ENCODE peak calls at places on chromosome 17, in four cellular contexts. One of them, this sample, is unnamed.

GRCh38 chr17:29148790-29149430 is 31.3 kb downstream of the MYO18A start:
- ATAC-seq in SK-N-SH treated with all-trans-retinoic acid at 6 μM for 48 hours: peak
- ATAC-seq in activated CD4-positive, alpha-beta T cell treated with anti-CD3 and anti-CD28 coated beads for 36 hours: peak
- ATAC-seq in activated naive CD8-positive, alpha-beta T cell treated with anti-CD3 and anti-CD28 coated beads, Interleukin-2, amount 10 ng/mL, durations not matched to agents 7 days and 5 days: peak
- ATAC-seq in this sample: peak

GRCh38 chr17:34171245-34171818 is 83.8 kb upstream of the CCL2 start:
- ATAC-seq in SK-N-SH treated with all-trans-retinoic acid at 6 μM for 48 hours: peak
- ATAC-seq in activated CD4-positive, alpha-beta T cell treated with anti-CD3 and anti-CD28 coated beads for 36 hours: peak
- ATAC-seq in activated naive CD8-positive, alpha-beta T cell treated with anti-CD3 and anti-CD28 coated beads, Interleukin-2, amount 10 ng/mL, durations not matched to agents 7 days and 5 days: peak
- ATAC-seq in this sample: peak

GRCh38 chr17:51711581-51711980 is 446.9 kb downstream of the CA10 start:
- ATAC-seq in SK-N-SH treated with all-trans-retinoic acid at 6 μM for 48 hours: no peak
- ATAC-seq in activated CD4-positive, alpha-beta T cell treated with anti-CD3 and anti-CD28 coated beads for 36 hours: no peak
- ATAC-seq in activated naive CD8-positive, alpha-beta T cell treated with anti-CD3 and anti-CD28 coated beads, Interleukin-2, amount 10 ng/mL, durations not matched to agents 7 days and 5 days: no peak
- ATAC-seq in this sample: no peak

GRCh38 chr17:37476431-37477130 is 13.1 kb upstream of the DUSP14 start:
- ATAC-seq in SK-N-SH treated with all-trans-retinoic acid at 6 μM for 48 hours: peak
- ATAC-seq in activated CD4-positive, alpha-beta T cell treated with anti-CD3 and anti-CD28 coated beads for 36 hours: no peak
- ATAC-seq in activated naive CD8-positive, alpha-beta T cell treated with anti-CD3 and anti-CD28 coated beads, Interleukin-2, amount 10 ng/mL, durations not matched to agents 7 days and 5 days: no peak
- ATAC-seq in this sample: no peak

GRCh38 chr17:36850794-36851193 is 86.5 kb upstream of the LHX1 start:
- ATAC-seq in SK-N-SH treated with all-trans-retinoic acid at 6 μM for 48 hours: peak
- ATAC-seq in activated CD4-positive, alpha-beta T cell treated with anti-CD3 and anti-CD28 coated beads for 36 hours: peak
- ATAC-seq in activated naive CD8-positive, alpha-beta T cell treated with anti-CD3 and anti-CD28 coated beads, Interleukin-2, amount 10 ng/mL, durations not matched to agents 7 days and 5 days: no peak
- ATAC-seq in this sample: peak

GRCh38 chr17:41048441-41048840 is 1.3 kb upstream of the KRTAP2-1 start:
- ATAC-seq in SK-N-SH treated with all-trans-retinoic acid at 6 μM for 48 hours: peak
- ATAC-seq in activated CD4-positive, alpha-beta T cell treated with anti-CD3 and anti-CD28 coated beads for 36 hours: no peak
- ATAC-seq in activated naive CD8-positive, alpha-beta T cell treated with anti-CD3 and anti-CD28 coated beads, Interleukin-2, amount 10 ng/mL, durations not matched to agents 7 days and 5 days: no peak
- ATAC-seq in this sample: no peak

GRCh38 chr17:39675390-39676082 is 7.3 kb downstream of the PNMT start:
- ATAC-seq in SK-N-SH treated with all-trans-retinoic acid at 6 μM for 48 hours: no peak
- ATAC-seq in activated CD4-positive, alpha-beta T cell treated with anti-CD3 and anti-CD28 coated beads for 36 hours: no peak
- ATAC-seq in activated naive CD8-positive, alpha-beta T cell treated with anti-CD3 and anti-CD28 coated beads, Interleukin-2, amount 10 ng/mL, durations not matched to agents 7 days and 5 days: no peak
- ATAC-seq in this sample: no peak

GRCh38 chr17:14699569-14700190 is 398.8 kb downstream of the HS3ST3B1 start:
- ATAC-seq in SK-N-SH treated with all-trans-retinoic acid at 6 μM for 48 hours: no peak
- ATAC-seq in activated CD4-positive, alpha-beta T cell treated with anti-CD3 and anti-CD28 coated beads for 36 hours: no peak
- ATAC-seq in activated naive CD8-positive, alpha-beta T cell treated with anti-CD3 and anti-CD28 coated beads, Interleukin-2, amount 10 ng/mL, durations not matched to agents 7 days and 5 days: no peak
- ATAC-seq in this sample: no peak

GRCh38 chr17:75875940-75876189 is 2.5 kb downstream of the TRIM47 start:
- ATAC-seq in SK-N-SH treated with all-trans-retinoic acid at 6 μM for 48 hours: peak
- ATAC-seq in activated CD4-positive, alpha-beta T cell treated with anti-CD3 and anti-CD28 coated beads for 36 hours: no peak
- ATAC-seq in activated naive CD8-positive, alpha-beta T cell treated with anti-CD3 and anti-CD28 coated beads, Interleukin-2, amount 10 ng/mL, durations not matched to agents 7 days and 5 days: no peak
- ATAC-seq in this sample: no peak

GRCh38 chr17:73325527-73325842 is 13.7 kb upstream of the CDC42EP4 start:
- ATAC-seq in SK-N-SH treated with all-trans-retinoic acid at 6 μM for 48 hours: peak
- ATAC-seq in activated CD4-positive, alpha-beta T cell treated with anti-CD3 and anti-CD28 coated beads for 36 hours: no peak
- ATAC-seq in activated naive CD8-positive, alpha-beta T cell treated with anti-CD3 and anti-CD28 coated beads, Interleukin-2, amount 10 ng/mL, durations not matched to agents 7 days and 5 days: no peak
- ATAC-seq in this sample: no peak

GRCh38 chr17:73841431-73842060 is 197.3 kb upstream of the SDK2 start:
- ATAC-seq in SK-N-SH treated with all-trans-retinoic acid at 6 μM for 48 hours: no peak
- ATAC-seq in activated CD4-positive, alpha-beta T cell treated with anti-CD3 and anti-CD28 coated beads for 36 hours: peak
- ATAC-seq in activated naive CD8-positive, alpha-beta T cell treated with anti-CD3 and anti-CD28 coated beads, Interleukin-2, amount 10 ng/mL, durations not matched to agents 7 days and 5 days: no peak
- ATAC-seq in this sample: no peak

GRCh38 chr17:72682597-72682996 is 409.9 kb downstream of the SLC39A11 start:
- ATAC-seq in SK-N-SH treated with all-trans-retinoic acid at 6 μM for 48 hours: no peak
- ATAC-seq in activated CD4-positive, alpha-beta T cell treated with anti-CD3 and anti-CD28 coated beads for 36 hours: no peak
- ATAC-seq in activated naive CD8-positive, alpha-beta T cell treated with anti-CD3 and anti-CD28 coated beads, Interleukin-2, amount 10 ng/mL, durations not matched to agents 7 days and 5 days: no peak
- ATAC-seq in this sample: no peak

GRCh38 chr17:80498920-80499410 is 22.6 kb upstream of the NPTX1 start:
- ATAC-seq in SK-N-SH treated with all-trans-retinoic acid at 6 μM for 48 hours: no peak
- ATAC-seq in activated CD4-positive, alpha-beta T cell treated with anti-CD3 and anti-CD28 coated beads for 36 hours: no peak
- ATAC-seq in activated naive CD8-positive, alpha-beta T cell treated with anti-CD3 and anti-CD28 coated beads, Interleukin-2, amount 10 ng/mL, durations not matched to agents 7 days and 5 days: no peak
- ATAC-seq in this sample: no peak

GRCh38 chr17:9052921-9053320 is 31.6 kb downstream of the NTN1 start:
- ATAC-seq in SK-N-SH treated with all-trans-retinoic acid at 6 μM for 48 hours: no peak
- ATAC-seq in activated CD4-positive, alpha-beta T cell treated with anti-CD3 and anti-CD28 coated beads for 36 hours: no peak
- ATAC-seq in activated naive CD8-positive, alpha-beta T cell treated with anti-CD3 and anti-CD28 coated beads, Interleukin-2, amount 10 ng/mL, durations not matched to agents 7 days and 5 days: no peak
- ATAC-seq in this sample: no peak

GRCh38 chr17:63832455-63832854 is 5.0 kb upstream of the FTSJ3 start:
- ATAC-seq in SK-N-SH treated with all-trans-retinoic acid at 6 μM for 48 hours: no peak
- ATAC-seq in activated CD4-positive, alpha-beta T cell treated with anti-CD3 and anti-CD28 coated beads for 36 hours: no peak
- ATAC-seq in activated naive CD8-positive, alpha-beta T cell treated with anti-CD3 and anti-CD28 coated beads, Interleukin-2, amount 10 ng/mL, durations not matched to agents 7 days and 5 days: no peak
- ATAC-seq in this sample: no peak

GRCh38 chr17:75842411-75842810 is 1.8 kb downstream of the UNC13D start:
- ATAC-seq in SK-N-SH treated with all-trans-retinoic acid at 6 μM for 48 hours: no peak
- ATAC-seq in activated CD4-positive, alpha-beta T cell treated with anti-CD3 and anti-CD28 coated beads for 36 hours: no peak
- ATAC-seq in activated naive CD8-positive, alpha-beta T cell treated with anti-CD3 and anti-CD28 coated beads, Interleukin-2, amount 10 ng/mL, durations not matched to agents 7 days and 5 days: no peak
- ATAC-seq in this sample: no peak

GRCh38 chr17:1030684-1031557 is 34.0 kb downstream of the TIMM22 start:
- ATAC-seq in SK-N-SH treated with all-trans-retinoic acid at 6 μM for 48 hours: peak
- ATAC-seq in activated CD4-positive, alpha-beta T cell treated with anti-CD3 and anti-CD28 coated beads for 36 hours: no peak
- ATAC-seq in activated naive CD8-positive, alpha-beta T cell treated with anti-CD3 and anti-CD28 coated beads, Interleukin-2, amount 10 ng/mL, durations not matched to agents 7 days and 5 days: no peak
- ATAC-seq in this sample: no peak

GRCh38 chr17:50037321-50038107 is 18.4 kb upstream of the ITGA3 start:
- ATAC-seq in SK-N-SH treated with all-trans-retinoic acid at 6 μM for 48 hours: peak
- ATAC-seq in activated CD4-positive, alpha-beta T cell treated with anti-CD3 and anti-CD28 coated beads for 36 hours: no peak
- ATAC-seq in activated naive CD8-positive, alpha-beta T cell treated with anti-CD3 and anti-CD28 coated beads, Interleukin-2, amount 10 ng/mL, durations not matched to agents 7 days and 5 days: no peak
- ATAC-seq in this sample: no peak

GRCh38 chr17:1362065-1362848 is 37.8 kb downstream of the YWHAE start:
- ATAC-seq in SK-N-SH treated with all-trans-retinoic acid at 6 μM for 48 hours: no peak
- ATAC-seq in activated CD4-positive, alpha-beta T cell treated with anti-CD3 and anti-CD28 coated beads for 36 hours: peak
- ATAC-seq in activated naive CD8-positive, alpha-beta T cell treated with anti-CD3 and anti-CD28 coated beads, Interleukin-2, amount 10 ng/mL, durations not matched to agents 7 days and 5 days: peak
- ATAC-seq in this sample: peak

GRCh38 chr17:68777856-68778694 is 176.9 kb upstream of the FAM20A start:
- ATAC-seq in SK-N-SH treated with all-trans-retinoic acid at 6 μM for 48 hours: no peak
- ATAC-seq in activated CD4-positive, alpha-beta T cell treated with anti-CD3 and anti-CD28 coated beads for 36 hours: no peak
- ATAC-seq in activated naive CD8-positive, alpha-beta T cell treated with anti-CD3 and anti-CD28 coated beads, Interleukin-2, amount 10 ng/mL, durations not matched to agents 7 days and 5 days: no peak
- ATAC-seq in this sample: no peak

GRCh38 chr17:7440113-7440822 is 956 bp downstream of the FGF11 start:
- ATAC-seq in SK-N-SH treated with all-trans-retinoic acid at 6 μM for 48 hours: peak
- ATAC-seq in activated CD4-positive, alpha-beta T cell treated with anti-CD3 and anti-CD28 coated beads for 36 hours: no peak
- ATAC-seq in activated naive CD8-positive, alpha-beta T cell treated with anti-CD3 and anti-CD28 coated beads, Interleukin-2, amount 10 ng/mL, durations not matched to agents 7 days and 5 days: no peak
- ATAC-seq in this sample: no peak

GRCh38 chr17:16384557-16384956 is 3.7 kb downstream of the UBB start:
- ATAC-seq in SK-N-SH treated with all-trans-retinoic acid at 6 μM for 48 hours: no peak
- ATAC-seq in activated CD4-positive, alpha-beta T cell treated with anti-CD3 and anti-CD28 coated beads for 36 hours: no peak
- ATAC-seq in activated naive CD8-positive, alpha-beta T cell treated with anti-CD3 and anti-CD28 coated beads, Interleukin-2, amount 10 ng/mL, durations not matched to agents 7 days and 5 days: no peak
- ATAC-seq in this sample: no peak

GRCh38 chr17:44344939-44345496 is at the start of gene GRN:
- ATAC-seq in SK-N-SH treated with all-trans-retinoic acid at 6 μM for 48 hours: peak
- ATAC-seq in activated CD4-positive, alpha-beta T cell treated with anti-CD3 and anti-CD28 coated beads for 36 hours: peak
- ATAC-seq in activated naive CD8-positive, alpha-beta T cell treated with anti-CD3 and anti-CD28 coated beads, Interleukin-2, amount 10 ng/mL, durations not matched to agents 7 days and 5 days: peak
- ATAC-seq in this sample: peak

GRCh38 chr17:61547113-61547512 is 43.9 kb downstream of the NACA2 start:
- ATAC-seq in SK-N-SH treated with all-trans-retinoic acid at 6 μM for 48 hours: no peak
- ATAC-seq in activated CD4-positive, alpha-beta T cell treated with anti-CD3 and anti-CD28 coated beads for 36 hours: no peak
- ATAC-seq in activated naive CD8-positive, alpha-beta T cell treated with anti-CD3 and anti-CD28 coated beads, Interleukin-2, amount 10 ng/mL, durations not matched to agents 7 days and 5 days: no peak
- ATAC-seq in this sample: no peak

GRCh38 chr17:67514998-67515397 is 137.9 kb downstream of the PITPNC1 start:
- ATAC-seq in SK-N-SH treated with all-trans-retinoic acid at 6 μM for 48 hours: peak
- ATAC-seq in activated CD4-positive, alpha-beta T cell treated with anti-CD3 and anti-CD28 coated beads for 36 hours: no peak
- ATAC-seq in activated naive CD8-positive, alpha-beta T cell treated with anti-CD3 and anti-CD28 coated beads, Interleukin-2, amount 10 ng/mL, durations not matched to agents 7 days and 5 days: no peak
- ATAC-seq in this sample: no peak